ENCODE peak calls at places on chromosomes 11 and 22, in six cellular contexts. G, H, B, A, X and E are unnamed samples.

GRCh38 chr22:27336151-27337090 is 465.1 kb downstream of the MN1 start:
- DNase-seq in G (no peak), H (peak; percentile 47), B (no peak), A (no peak), X (peak; percentile 87), E (no peak)

GRCh38 chr11:69613594-69613993 is 27.4 kb upstream of the CCND1 start:
- DNase-seq in G (no peak), H (no peak), B (no peak), A (no peak), X (no peak), E (no peak)

GRCh38 chr11:112805658-112806057 is 155.6 kb upstream of the NCAM1 start:
- DNase-seq in G (no peak), H (no peak), B (no peak), A (no peak), X (no peak), E (no peak)

GRCh38 chr11:34756591-34756990 is 135.7 kb downstream of the EHF start:
- DNase-seq in G (no peak), H (no peak), B (no peak), A (no peak), X (no peak), E (no peak)

GRCh38 chr22:46935506-46936377 is 173.3 kb downstream of the TBC1D22A start:
- DNase-seq in G (no peak), H (no peak), B (no peak), A (no peak), X (no peak), E (peak; percentile 75)

GRCh38 chr11:1101318-1102089 is 26.8 kb downstream of the MUC2 start:
- DNase-seq in G (peak; percentile 62), H (no peak), B (no peak), A (no peak), X (no peak), E (peak; percentile 70)

GRCh38 chr11:289706-290620 is 1.0 kb downstream of the PGGHG start:
- DNase-seq in G (peak; percentile 64), H (no peak), B (peak; percentile 12), A (no peak), X (no peak), E (peak; percentile 81)

GRCh38 chr22:38081941-38082828 is 1.8 kb downstream of the SLC16A8 start:
- DNase-seq in G (no peak), H (no peak), B (peak; percentile 13), A (no peak), X (no peak), E (peak; percentile 78)

GRCh38 chr11:47332791-47333525 is 19.5 kb downstream of the MYBPC3 start:
- DNase-seq in G (no peak), H (no peak), B (no peak), A (no peak), X (no peak), E (peak; percentile 57)

GRCh38 chr11:3108183-3108721 is 51.0 kb upstream of the CARS1 start:
- DNase-seq in G (peak; percentile 58), H (no peak), B (no peak), A (no peak), X (no peak), E (peak; percentile 58)

GRCh38 chr11:131063638-131064037 is 147.4 kb upstream of the SNX19 start:
- DNase-seq in G (no peak), H (no peak), B (no peak), A (no peak), X (no peak), E (no peak)

GRCh38 chr11:65493367-65494176 is 5.3 kb upstream of the MALAT1 start:
- DNase-seq in G (peak; percentile 77), H (peak; percentile 94), B (peak; percentile 84), A (peak; percentile 97), X (peak; percentile 99), E (peak; percentile 87)

GRCh38 chr11:46836431-46836830 is 9.6 kb downstream of the CKAP5 start:
- DNase-seq in G (no peak), H (no peak), B (no peak), A (no peak), X (no peak), E (no peak)

GRCh38 chr11:62560566-62561103 is 13.1 kb downstream of the EEF1G start:
- DNase-seq in G (peak; percentile 88), H (peak; percentile 97), B (peak; percentile 90), A (peak; percentile 98), X (peak; percentile 97), E (peak; percentile 88)

GRCh38 chr22:20256562-20257473 is 11.3 kb downstream of the RTN4R start:
- DNase-seq in G (no peak), H (no peak), B (no peak), A (no peak), X (no peak), E (no peak)

GRCh38 chr11:59754494-59754858 is 700 bp upstream of the STX3 start:
- DNase-seq in G (no peak), H (no peak), B (no peak), A (peak; percentile 3), X (no peak), E (no peak)

GRCh38 chr22:37312549-37313183 is 30.4 kb downstream of the CYTH4 start:
- DNase-seq in G (peak; percentile 62), H (no peak), B (no peak), A (no peak), X (no peak), E (no peak)

GRCh38 chr22:43270314-43270908 is 72.8 kb downstream of the SCUBE1 start:
- DNase-seq in G (no peak), H (no peak), B (no peak), A (no peak), X (no peak), E (no peak)

GRCh38 chr11:88414981-88415391 is 77.5 kb upstream of the CTSC start:
- DNase-seq in G (no peak), H (no peak), B (no peak), A (peak; percentile 44), X (peak; percentile 86), E (no peak)

GRCh38 chr11:35138949-35139881 is at the start of gene CD44:
- DNase-seq in G (peak; percentile 84), H (no peak), B (peak; percentile 70), A (peak; percentile 86), X (peak; percentile 89), E (peak; percentile 89)

GRCh38 chr22:30647536-30647935 is 12.0 kb downstream of the SLC35E4 start:
- DNase-seq in G (no peak), H (no peak), B (no peak), A (no peak), X (no peak), E (peak; percentile 25)

GRCh38 chr22:28442951-28443876 is 236.4 kb downstream of the TTC28 start:
- DNase-seq in G (peak; percentile 79), H (no peak), B (peak; percentile 43), A (peak; percentile 76), X (peak; percentile 44), E (peak; percentile 85)

GRCh38 chr11:127017482-127017881 is 16.9 kb upstream of the KIRREL3 start:
- DNase-seq in G (no peak), H (no peak), B (no peak), A (peak; percentile 93), X (peak; percentile 46), E (no peak)

GRCh38 chr22:28440517-28441366 is 238.9 kb downstream of the TTC28 start:
- DNase-seq in G (no peak), H (no peak), B (no peak), A (peak; percentile 80), X (no peak), E (no peak)

GRCh38 chr11:28621648-28622215 is 513.5 kb downstream of the METTL15 start:
- DNase-seq in G (no peak), H (no peak), B (no peak), A (peak; percentile 29), X (no peak), E (no peak)

GRCh38 chr22:20298803-20299735 is 20.8 kb downstream of the DGCR6L start:
- DNase-seq in G (peak; percentile 95), H (no peak), B (peak; percentile 81), A (peak; percentile 67), X (peak; percentile 77), E (peak; percentile 94)

GRCh38 chr22:22939537-22940368 is 52.1 kb downstream of the IGLL5 start:
- DNase-seq in G (peak; percentile 45), H (no peak), B (peak; percentile 1), A (no peak), X (no peak), E (no peak)
- H3K27ac ChIP-seq in G (no peak overlapping the region), H (no peak overlapping the region), B (no peak overlapping the region), A (no peak overlapping the region), X (no peak overlapping the region), E (no peak overlapping the region)

GRCh38 chr11:70812472-70812871 is 414.1 kb downstream of the CTTN start:
- DNase-seq in G (no peak), H (no peak), B (no peak), A (no peak), X (no peak), E (no peak)
- H3K9me3 ChIP-seq in G (no peaks in the 10 kb centered on the region), H (no peaks in the 10 kb centered on the region), B (no peaks in the 10 kb centered on the region), A (peaks cover 5% of the 10 kb centered on the region), X (no peaks in the 10 kb centered on the region), E (no peaks in the 10 kb centered on the region)

GRCh38 chr22:24824915-24825314 is 18.9 kb downstream of the SGSM1 start:
- DNase-seq in G (no peak), H (no peak), B (no peak), A (no peak), X (no peak), E (no peak)
- H3K27ac ChIP-seq in G (no peak overlapping the region), H (no peak overlapping the region), B (no peak overlapping the region), A (no peak overlapping the region), X (no peak overlapping the region), E (no peak overlapping the region)

GRCh38 chr11:55342901-55343300 is at the start of gene OR4A16:
- DNase-seq in G (no peak), H (no peak), B (no peak), A (no peak), X (no peak), E (no peak)
- H3K9me3 ChIP-seq in G (no peaks in the 10 kb centered on the region), H (no peaks in the 10 kb centered on the region), B (no peaks in the 10 kb centered on the region), A (peaks cover 5% of the 10 kb centered on the region), X (peaks cover 14% of the 10 kb centered on the region), E (no peaks in the 10 kb centered on the region)

DNA sequence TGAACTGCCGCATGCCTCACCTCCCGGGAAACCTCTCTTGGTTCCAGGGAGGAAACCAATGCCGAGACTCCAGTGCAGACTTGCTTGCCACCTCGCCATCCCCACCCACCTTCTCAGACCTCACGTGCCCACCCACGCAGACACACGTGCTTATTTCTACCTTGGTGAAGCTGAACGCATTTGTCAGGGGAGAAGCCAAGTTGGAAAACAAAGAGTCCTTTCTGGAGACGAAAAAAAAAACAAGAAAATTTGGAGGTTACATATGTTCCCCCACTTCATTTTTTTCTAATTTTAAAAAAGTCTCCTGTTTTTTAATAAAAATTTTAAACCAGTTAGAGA is 212.4 kb downstream of the TENM4 start:
- DNase-seq in G (no peak), H (no peak), B (no peak), A (no peak), X (peak; percentile 9), E (no peak)
- H3K27ac ChIP-seq in G (no peak overlapping the region), H (no peak overlapping the region), B (no peak overlapping the region), A (no peak overlapping the region), X (no peak overlapping the region), E (no peak overlapping the region)

GRCh38 chr11:133360860-133361688 is 171.2 kb downstream of the OPCML start:
- DNase-seq in G (no peak), H (no peak), B (no peak), A (no peak), X (no peak), E (no peak)
- H3K9me3 ChIP-seq in G (no peaks in the 10 kb centered on the region), H (no peaks in the 10 kb centered on the region), B (no peaks in the 10 kb centered on the region), A (peaks cover 50% of the 10 kb centered on the region), X (no peaks in the 10 kb centered on the region), E (no peaks in the 10 kb centered on the region)